ENCODE peak calls at places on chromosomes 2 and 18, in seven cellular contexts. J is mesothelial cell of epicardium, F is cardiac muscle cell, W is fibroblast of the aortic adventitia, D is body of pancreas, A is hepatocyte, K is dorsolateral prefrontal cortex. M is an unnamed sample.

GRCh38 chr2:60331106-60331809 is 222.2 kb downstream of the BCL11A start:
- DNase-seq in A (no peak), J (no peak), K (no peak), F (peak), D (no peak), W (no peak), M (no peak)

GRCh38 chr2:223585691-223586090 is 16.5 kb downstream of the SCG2 start:
- DNase-seq in W (peak), J (no peak), K (no peak), F (no peak), D (peak), A (peak), M (peak)

GRCh38 chr2:134411828-134412638 is 158.2 kb downstream of the MGAT5 start:
- DNase-seq in J (peak), D (peak), A (peak), F (peak), W (peak), K (peak), M (peak)

GRCh38 chr18:28606686-28607085 is 429.8 kb upstream of the CDH2 start:
- DNase-seq in A (no peak), W (peak), J (no peak), D (no peak), F (no peak), K (no peak), M (no peak)

GRCh38 chr18:49623571-49623970 is 61.7 kb downstream of the LIPG start:
- DNase-seq in F (no peak), D (no peak), A (no peak), W (no peak), J (no peak), K (no peak), M (no peak)

GRCh38 chr2:17646096-17646554 is 105.6 kb downstream of the VSNL1 start:
- DNase-seq in D (peak), A (peak), K (no peak), F (peak), J (no peak), W (peak), M (peak)

GRCh38 chr2:227228061-227228667 is 63.7 kb downstream of the COL4A3 start:
- DNase-seq in J (no peak), F (no peak), W (no peak), A (no peak), D (peak), K (peak), M (no peak)

GRCh38 chr2:237256845-237257244 is 157.1 kb downstream of the COL6A3 start:
- DNase-seq in F (no peak), K (no peak), J (no peak), D (no peak), A (peak), W (peak), M (peak)

GRCh38 chr18:51614967-51615571 is 417.6 kb upstream of the MEX3C start:
- DNase-seq in D (peak), A (peak), W (peak), F (no peak), J (no peak), K (no peak), M (no peak)

GRCh38 chr2:46875226-46875899 is 40.2 kb downstream of the MCFD2 start:
- DNase-seq in A (no peak), W (no peak), J (no peak), K (no peak), F (no peak), D (no peak), M (no peak)

GRCh38 chr2:141666191-141666590 is 464.6 kb downstream of the LRP1B start:
- DNase-seq in J (no peak), K (no peak), A (no peak), D (no peak), W (no peak), F (no peak), M (no peak)

GRCh38 chr2:231387904-231388724 is 7.4 kb upstream of the B3GNT7 start:
- DNase-seq in W (peak), D (no peak), J (no peak), A (peak), F (peak), K (peak), M (peak)

GRCh38 chr2:97950329-97951154 is 45.2 kb downstream of the TMEM131 start:
- DNase-seq in A (peak), J (no peak), K (no peak), W (peak), F (no peak), D (no peak), M (peak)

GRCh38 chr2:178395941-178396585 is 54.9 kb downstream of the PRKRA start:
- DNase-seq in D (no peak), K (no peak), A (no peak), W (no peak), F (no peak), J (no peak), M (no peak)
- TF ChIP-seq CTCF in D (no peak), K (no peak), A (no peak), W (no peak), F (no peak), J (no peak), M (no peak)

GRCh38 chr18:33755918-33756590 is 178.0 kb downstream of the ASXL3 start:
- DNase-seq in A (peak), K (peak), F (no peak), D (peak), J (no peak), W (peak), M (peak)

GRCh38 chr18:33757037-33757436 is 179.0 kb downstream of the ASXL3 start:
- DNase-seq in F (no peak), K (no peak), J (no peak), A (no peak), W (peak), D (no peak), M (no peak)

GRCh38 chr18:33761363-33761762 is 183.3 kb downstream of the ASXL3 start:
- DNase-seq in F (peak), A (peak), D (peak), J (no peak), W (peak), K (peak), M (no peak)
- TF ChIP-seq CTCF in F (peak), A (peak), D (no peak), J (no peak), W (peak), K (peak), M (peak)

GRCh38 chr2:196403471-196403870 is 232.1 kb upstream of the STK17B start:
- DNase-seq in A (no peak), K (no peak), W (peak), J (no peak), F (no peak), D (no peak), M (peak)

GRCh38 chr2:196399736-196400691 is 228.6 kb upstream of the STK17B start:
- DNase-seq in A (peak), K (no peak), F (no peak), W (peak), J (no peak), D (no peak), M (peak)

GRCh38 chr2:196407675-196408265 is 231.7 kb upstream of the CCDC150 start:
- DNase-seq in J (no peak), W (no peak), K (no peak), F (no peak), D (no peak), A (no peak), M (no peak)

GRCh38 chr2:196409376-196409775 is 230.1 kb upstream of the CCDC150 start:
- DNase-seq in F (no peak), A (no peak), D (no peak), J (no peak), K (no peak), W (peak), M (no peak)

DNA sequence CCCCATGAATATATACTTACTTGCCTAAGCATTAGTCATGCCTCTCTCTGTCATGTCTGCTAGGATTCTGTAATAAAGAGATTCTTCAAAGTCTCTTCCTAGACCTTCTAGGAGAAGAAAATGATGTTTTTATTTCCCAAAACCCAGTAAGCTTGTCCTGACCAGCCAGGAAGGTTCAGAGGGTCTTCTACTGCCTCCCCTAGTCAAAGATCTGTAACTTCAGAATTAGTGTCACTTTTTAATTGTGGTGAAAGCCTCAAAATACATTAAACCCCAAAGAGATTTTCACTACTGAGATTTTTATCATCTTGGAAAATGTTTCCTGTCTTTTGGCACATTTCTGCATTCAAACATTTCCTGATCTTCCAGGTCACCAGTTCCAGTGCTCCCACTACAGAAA is 232.9 kb upstream of the STK17B start:
- DNase-seq in D (no peak), F (no peak), K (no peak), A (no peak), J (no peak), W (peak), M (no peak)
- TF ChIP-seq CTCF in D (no peak), F (no peak), K (no peak), A (no peak), J (no peak), W (no peak), M (no peak)

DNA sequence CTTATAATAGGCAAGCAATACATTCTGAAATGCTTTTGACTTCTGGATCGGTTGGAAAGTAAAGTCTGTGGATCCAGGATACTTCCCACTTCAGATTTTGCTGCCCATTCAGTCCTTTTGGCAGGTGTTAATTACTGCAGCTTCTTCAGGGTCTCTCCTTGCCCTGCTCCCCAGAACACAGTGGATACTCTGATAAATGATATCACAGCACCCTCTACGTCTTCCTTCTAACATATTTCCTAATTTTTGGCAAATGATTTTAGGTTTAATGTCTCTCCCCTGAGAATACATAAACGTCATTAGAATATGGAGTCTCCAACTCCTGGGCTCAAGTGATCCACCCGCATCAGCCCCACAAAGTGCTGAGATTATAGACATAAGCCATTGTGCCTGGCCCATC is 249.8 kb downstream of the NYAP2 start:
- DNase-seq in J (no peak), K (no peak), A (no peak), F (no peak), W (no peak), D (no peak), M (no peak)
- TF ChIP-seq CTCF in J (no peak), K (no peak), A (no peak), F (no peak), W (no peak), D (no peak), M (no peak)

DNA sequence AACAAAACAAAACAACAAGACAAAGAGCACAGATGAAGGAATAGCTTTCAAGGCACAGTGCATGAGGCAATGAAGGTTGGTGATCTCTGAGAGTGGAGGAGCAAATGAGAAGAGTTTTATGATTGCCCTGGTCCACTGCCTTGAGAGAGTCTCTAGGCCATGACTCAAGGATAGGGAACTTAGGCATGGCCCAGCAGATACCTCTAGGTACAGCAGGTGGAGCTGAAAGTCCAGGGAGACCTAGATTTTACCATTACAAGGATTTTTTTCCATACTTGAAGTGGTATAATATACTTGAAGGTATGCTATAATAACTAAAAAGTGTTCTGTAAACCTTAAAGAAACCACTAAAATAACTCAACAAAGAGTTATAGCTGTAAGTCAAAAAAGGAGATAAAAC is 239.5 kb upstream of the KLHL29 start:
- DNase-seq in K (no peak), J (no peak), F (no peak), D (no peak), A (no peak), W (no peak), M (no peak)
- TF ChIP-seq CTCF in K (no peak), J (no peak), F (no peak), D (no peak), A (no peak), W (no peak), M (no peak)

GRCh38 chr2:64913357-64913869 is 75.8 kb upstream of the SLC1A4 start:
- DNase-seq in F (peak), K (no peak), J (no peak), D (peak), A (peak), W (no peak), M (no peak)
- TF ChIP-seq CTCF in F (no peak), K (no peak), J (no peak), D (no peak), A (peak), W (no peak), M (peak)

GRCh38 chr2:11788725-11789124 is 42.3 kb downstream of the LPIN1 start:
- DNase-seq in J (no peak), W (no peak), A (no peak), F (no peak), D (no peak), K (no peak), M (no peak)
- TF ChIP-seq CTCF in J (no peak), W (no peak), A (no peak), F (no peak), D (no peak), K (no peak), M (no peak)

DNA sequence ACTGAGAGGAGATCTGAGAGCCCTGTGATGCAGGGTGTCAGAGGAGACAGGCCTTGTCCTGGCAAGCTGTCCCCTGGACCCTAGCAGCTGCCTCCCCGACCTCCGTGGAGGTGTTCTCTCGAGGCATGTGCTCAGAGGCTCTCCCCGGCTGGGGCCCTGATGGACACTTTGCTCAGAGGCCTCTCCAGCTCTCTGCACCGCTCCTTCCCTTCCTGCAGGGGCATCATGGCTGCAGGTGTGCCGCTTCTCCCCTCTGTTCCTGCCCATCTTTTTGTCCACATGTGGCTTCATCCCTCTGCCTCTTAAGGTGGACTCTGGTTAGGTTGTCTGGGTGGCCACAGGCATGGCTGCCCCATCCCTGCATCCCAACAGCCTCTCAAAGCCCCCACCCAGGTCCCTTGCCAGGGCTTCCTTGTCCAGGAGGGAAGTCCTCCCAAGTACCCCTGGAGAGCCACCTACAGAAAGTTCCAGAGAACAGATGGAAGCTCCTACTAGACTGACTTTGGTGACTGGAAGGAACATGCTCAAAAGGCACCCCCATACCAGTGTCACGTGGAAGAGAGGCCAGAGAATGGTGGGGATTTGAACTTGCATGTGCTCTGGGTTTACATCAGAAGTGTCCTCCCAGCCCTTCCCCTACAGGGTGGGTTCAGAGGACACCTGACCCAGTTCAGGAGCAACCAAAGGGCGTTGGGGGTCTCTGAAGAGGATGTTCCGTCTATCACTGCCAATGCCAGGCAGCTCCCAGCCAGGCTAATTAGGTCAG is 120.4 kb downstream of the KLHL29 start:
- DNase-seq in W (no peak), J (no peak), D (no peak), A (no peak), F (no peak), K (no peak), M (no peak)
- TF ChIP-seq CTCF in W (no peak), J (no peak), D (no peak), A (no peak), F (no peak), K (no peak), M (peak)

GRCh38 chr2:161269111-161269510 is 39.1 kb upstream of the PSMD14 start:
- DNase-seq in J (no peak), F (no peak), A (no peak), D (no peak), W (no peak), K (no peak), M (no peak)

DNA sequence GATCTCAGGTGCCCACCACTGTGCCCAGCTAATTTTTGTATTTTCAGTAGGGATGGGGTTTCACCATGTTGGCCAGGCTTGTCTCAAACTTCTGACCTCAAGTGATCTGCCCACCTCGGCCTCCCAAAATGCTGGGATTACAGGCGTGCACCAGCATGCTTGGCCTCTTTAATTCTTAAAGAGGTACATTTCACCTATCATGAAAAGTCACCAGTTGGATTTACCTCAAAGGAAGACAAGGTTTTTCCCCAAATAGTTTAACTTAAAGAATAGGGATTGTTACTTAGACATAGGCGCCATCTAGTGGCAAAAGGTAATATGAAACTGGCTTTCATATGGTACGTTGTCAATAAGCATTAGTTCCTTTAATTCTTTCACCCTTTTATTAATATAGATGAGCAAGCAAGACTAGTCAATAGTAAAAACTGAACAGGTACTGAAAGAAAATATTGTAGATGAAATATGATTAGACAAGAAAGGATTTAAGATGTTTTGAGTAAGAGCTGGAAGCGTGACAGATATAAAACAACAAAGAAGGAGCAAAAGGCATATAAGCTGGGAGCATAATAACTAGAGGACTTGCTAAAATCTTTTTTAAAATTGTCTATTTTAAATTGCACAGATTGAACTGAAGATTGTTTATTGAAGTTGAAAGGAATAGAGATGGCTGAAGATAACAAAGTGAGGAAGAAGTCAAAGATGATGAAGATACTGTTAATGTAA is 35.0 kb upstream of the PSMD14 start:
- DNase-seq in K (no peak), A (peak), J (no peak), W (peak), D (peak), F (peak), M (peak)
- TF ChIP-seq CTCF in K (peak), A (peak), J (peak), W (peak), D (peak), F (peak), M (peak)

GRCh38 chr2:233929352-233929843 is 12.2 kb downstream of the TRPM8 start:
- DNase-seq in J (no peak), F (no peak), A (no peak), W (no peak), K (no peak), D (no peak), M (no peak)
- TF ChIP-seq CTCF in J (no peak), F (peak), A (no peak), W (no peak), K (no peak), D (no peak), M (no peak)

M was measured in HFFc6.